ENCODE peak calls at places on chromosomes 6 and 20, in seven cellular contexts. S is brain microvascular endothelial cell, C is cardiac muscle cell, M is H9, J is psoas muscle, H is pancreas, Z is lung. E is an unnamed sample.
A peak's percentile ranks its signal among the peaks of the same experiment; 100 is the strongest.

GRCh38 chr6:14280766-14281293 is 163.3 kb downstream of the CD83 start:
- DNase-seq in S (no peak), C (no peak), M (peak; percentile 94), J (no peak), H (no peak), Z (no peak), E (no peak)

GRCh38 chr20:63149531-63150207 is 66.3 kb downstream of the YTHDF1 start:
- DNase-seq in S (no peak), C (no peak), M (no peak), J (no peak), H (no peak), Z (no peak), E (no peak)

GRCh38 chr20:49282584-49283171 is 4.8 kb upstream of the ZNFX1 start:
- DNase-seq in S (no peak), C (no peak), M (no peak), J (no peak), H (no peak), Z (no peak), E (no peak)

GRCh38 chr6:148747493-148748160 is 797 bp downstream of the UST start:
- DNase-seq in S (peak; percentile 26), C (peak; percentile 69), M (peak; percentile 80), J (peak; percentile 40), H (peak; percentile 75), Z (peak; percentile 55), E (no peak)

GRCh38 chr6:45480697-45481415 is 103.1 kb upstream of the SUPT3H start:
- DNase-seq in S (no peak), C (no peak), M (no peak), J (no peak), H (no peak), Z (no peak), E (no peak)

GRCh38 chr6:170130201-170130621 is 160.7 kb downstream of the DLL1 start:
- DNase-seq in S (no peak), C (no peak), M (no peak), J (peak; percentile 50), H (no peak), Z (no peak), E (no peak)

GRCh38 chr6:106347219-106347618 is 13.3 kb upstream of the CRYBG1 start:
- DNase-seq in S (no peak), C (no peak), M (no peak), J (no peak), H (no peak), Z (no peak), E (no peak)

GRCh38 chr6:154567695-154568220 is 57.3 kb upstream of the CNKSR3 start:
- DNase-seq in S (no peak), C (no peak), M (no peak), J (no peak), H (no peak), Z (no peak), E (no peak)

GRCh38 chr6:41257369-41258195 is 28.9 kb downstream of the TREM1 start:
- DNase-seq in S (peak; percentile 62), C (no peak), M (no peak), J (no peak), H (peak; percentile 68), Z (no peak), E (no peak)

DNA sequence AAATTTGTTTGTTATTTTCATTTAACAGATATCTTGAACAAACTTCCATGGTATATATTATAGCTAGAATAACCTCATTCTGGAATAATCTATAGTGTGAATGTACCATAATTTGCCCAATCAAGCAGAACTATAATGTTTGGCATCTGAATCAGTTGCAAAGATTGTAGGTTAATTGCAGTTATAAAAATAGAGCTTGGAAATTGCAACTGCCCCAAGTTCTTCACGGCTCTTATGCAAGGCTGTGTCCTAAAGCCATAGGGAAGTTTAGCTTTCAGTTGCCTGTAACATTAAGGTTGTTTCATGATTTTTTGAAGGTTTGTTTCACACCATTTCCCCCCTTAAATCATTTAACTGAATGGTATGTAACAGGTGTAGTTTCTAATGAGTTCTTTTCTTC is 19.4 kb downstream of the NQO2 start:
- DNase-seq in S (no peak), C (no peak), M (no peak), J (no peak), H (no peak), Z (no peak), E (no peak)
- H3K27ac ChIP-seq in S (no peak overlapping the region), C (no peak overlapping the region), M (no peak overlapping the region), J (peak overlapping the region; percentile 49), H (no peak overlapping the region), Z (no peak overlapping the region), E (no peak overlapping the region)

GRCh38 chr6:81844686-81845085 is 92.2 kb upstream of the TENT5A start:
- DNase-seq in S (no peak), C (no peak), M (no peak), J (no peak), H (no peak), Z (no peak), E (no peak)
- H3K27ac ChIP-seq in S (no peak overlapping the region), C (no peak overlapping the region), M (no peak overlapping the region), J (no peak overlapping the region), H (no peak overlapping the region), Z (no peak overlapping the region), E (no peak overlapping the region)

GRCh38 chr6:32083812-32084768 is 25.0 kb downstream of the TNXB start:
- DNase-seq in S (no peak), C (no peak), M (no peak), J (no peak), H (no peak), Z (no peak), E (no peak)
- H3K27ac ChIP-seq in S (no peak overlapping the region), C (no peak overlapping the region), M (no peak overlapping the region), J (no peak overlapping the region), H (no peak overlapping the region), Z (no peak overlapping the region), E (peak overlapping the region; percentile 46)

GRCh38 chr20:36109251-36109947 is 45.1 kb upstream of the EPB41L1 start:
- DNase-seq in S (no peak), C (no peak), M (no peak), J (no peak), H (no peak), Z (no peak), E (no peak)

GRCh38 chr20:36105731-36106226 is 48.8 kb upstream of the EPB41L1 start:
- DNase-seq in S (no peak), C (no peak), M (no peak), J (no peak), H (peak; percentile 81), Z (peak; percentile 51), E (no peak)

GRCh38 chr20:36106606-36107005 is 47.9 kb upstream of the EPB41L1 start:
- DNase-seq in S (no peak), C (no peak), M (no peak), J (no peak), H (no peak), Z (no peak), E (no peak)

GRCh38 chr20:36104856-36105255 is 49.7 kb upstream of the EPB41L1 start:
- DNase-seq in S (no peak), C (no peak), M (no peak), J (no peak), H (no peak), Z (no peak), E (no peak)

GRCh38 chr20:36107881-36108280 is 46.7 kb upstream of the EPB41L1 start:
- DNase-seq in S (no peak), C (no peak), M (no peak), J (no peak), H (no peak), Z (no peak), E (no peak)
- H3K27ac ChIP-seq in S (no peak overlapping the region), C (no peak overlapping the region), M (no peak overlapping the region), J (no peak overlapping the region), H (no peak overlapping the region), Z (no peak overlapping the region), E (no peak overlapping the region)

DNA sequence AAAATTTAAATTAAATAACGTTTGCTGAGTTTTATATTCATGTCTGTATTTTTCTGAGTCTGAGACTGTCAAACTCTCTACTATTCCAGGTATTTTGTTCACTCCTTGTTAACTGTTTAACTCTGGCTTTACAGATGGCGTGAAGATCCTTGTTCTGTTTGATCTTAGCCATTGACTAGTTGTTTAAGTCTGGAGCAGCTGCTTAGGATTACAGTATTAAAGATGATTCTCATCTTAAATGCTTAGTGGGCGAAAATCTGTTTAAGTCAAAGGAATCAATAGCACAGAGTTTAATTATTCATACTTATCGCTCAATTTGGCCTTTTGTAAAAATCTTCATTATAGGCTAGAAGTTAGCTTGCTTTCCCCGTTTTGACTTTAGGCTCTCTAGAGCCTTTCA is 2.4 kb downstream of the PHACTR2 start:
- DNase-seq in S (no peak), C (no peak), M (no peak), J (no peak), H (no peak), Z (no peak), E (no peak)
- H3K27ac ChIP-seq in S (no peak overlapping the region), C (no peak overlapping the region), M (no peak overlapping the region), J (peak overlapping the region; percentile 92), H (peak overlapping the region; percentile 91), Z (no peak overlapping the region), E (no peak overlapping the region)

GRCh38 chr6:157438611-157439109 is 57.7 kb downstream of the ZDHHC14 start:
- DNase-seq in S (no peak), C (no peak), M (no peak), J (no peak), H (no peak), Z (no peak), E (no peak)
- H3K27ac ChIP-seq in S (peak overlapping the region; percentile 8), C (no peak overlapping the region), M (no peak overlapping the region), J (peak overlapping the region; percentile 25), H (no peak overlapping the region), Z (no peak overlapping the region), E (no peak overlapping the region)

GRCh38 chr6:75158176-75158575 is 47.7 kb downstream of the COL12A1 start:
- DNase-seq in S (no peak), C (no peak), M (no peak), J (no peak), H (no peak), Z (no peak), E (no peak)
- H3K27ac ChIP-seq in S (no peak overlapping the region), C (no peak overlapping the region), M (no peak overlapping the region), J (no peak overlapping the region), H (no peak overlapping the region), Z (no peak overlapping the region), E (no peak overlapping the region)